ENCODE peak calls at places on chromosomes 16 and 17, in six cellular contexts. E is HepG2, I is A549, J is GM12878, R is SK-N-SH, T is H1. N is an unnamed sample.

GRCh38 chr16:14284930-14285541 is 213.9 kb downstream of the MRTFB start:
- DNase-seq in E (peak; percentile 65), I (peak; percentile 82), J (no peak), R (no peak), T (no peak), N (no peak)

GRCh38 chr17:36877001-36877400 is 60.3 kb upstream of the LHX1 start:
- DNase-seq in E (no peak), I (no peak), J (no peak), R (no peak), T (no peak), N (no peak)

GRCh38 chr16:79150128-79150527 is 450.4 kb downstream of the MAF start:
- DNase-seq in E (no peak), I (no peak), J (no peak), R (no peak), T (no peak), N (no peak)

GRCh38 chr16:72877374-72878028 is 170.4 kb downstream of the ZFHX3 start:
- DNase-seq in E (peak; percentile 99), I (peak; percentile 75), J (no peak), R (no peak), T (no peak), N (peak; percentile 88)

GRCh38 chr16:76577003-76577402 is 299.8 kb downstream of the CNTNAP4 start:
- DNase-seq in E (no peak), I (no peak), J (peak; percentile 61), R (no peak), T (no peak), N (no peak)

GRCh38 chr16:69830534-69831211 is 68.5 kb downstream of the WWP2 start:
- DNase-seq in E (peak; percentile 95), I (peak; percentile 50), J (no peak), R (no peak), T (no peak), N (peak; percentile 28)

GRCh38 chr16:65295527-65295926 is 173.7 kb upstream of the CDH11 start:
- DNase-seq in E (no peak), I (no peak), J (no peak), R (no peak), T (no peak), N (no peak)

GRCh38 chr16:77660311-77660710 is 62.0 kb upstream of the NUDT7 start:
- DNase-seq in E (peak; percentile 35), I (peak; percentile 36), J (no peak), R (peak; percentile 45), T (no peak), N (peak; percentile 52)

GRCh38 chr16:70437017-70437581 is 1.8 kb downstream of the ST3GAL2 start:
- DNase-seq in E (peak; percentile 57), I (no peak), J (no peak), R (peak; percentile 47), T (peak; percentile 70), N (peak; percentile 94)

GRCh38 chr16:23837553-23838308 is 1.9 kb downstream of the PRKCB start:
- DNase-seq in E (no peak), I (no peak), J (no peak), R (no peak), T (no peak), N (no peak)

GRCh38 chr17:59827721-59828477 is 64.8 kb downstream of the TUBD1 start:
- DNase-seq in E (no peak), I (peak; percentile 89), J (no peak), R (peak; percentile 47), T (no peak), N (no peak)

GRCh38 chr17:68353121-68353521 is 61.8 kb downstream of the ARSG start:
- DNase-seq in E (no peak), I (no peak), J (no peak), R (no peak), T (no peak), N (no peak)

GRCh38 chr16:4700380-4700996 is 7.1 kb downstream of the NUDT16L1 start:
- DNase-seq in E (no peak), I (no peak), J (no peak), R (no peak), T (no peak), N (no peak)

GRCh38 chr17:78899361-78900260 is 3.4 kb downstream of the CEP295NL start:
- DNase-seq in E (no peak), I (no peak), J (no peak), R (peak; percentile 62), T (no peak), N (no peak)

GRCh38 chr17:7250655-7251329 is 742 bp downstream of the CTDNEP1 start:
- DNase-seq in E (no peak), I (no peak), J (no peak), R (no peak), T (no peak), N (no peak)

GRCh38 chr17:7081341-7082062 is 1.5 kb upstream of the CLEC10A start:
- DNase-seq in E (no peak), I (no peak), J (no peak), R (no peak), T (no peak), N (no peak)

GRCh38 chr16:5706206-5706605 is 608.6 kb upstream of the EEF2KMT start:
- DNase-seq in E (no peak), I (no peak), J (no peak), R (no peak), T (no peak), N (no peak)

GRCh38 chr16:89723279-89724250 is 2.2 kb downstream of the ZNF276 start:
- DNase-seq in E (no peak), I (no peak), J (no peak), R (peak; percentile 54), T (no peak), N (peak; percentile 14)
- TF ChIP-seq RFX5 in E (no peak), I (no peak), J (no peak), R (no peak), T (no peak), N (no peak)

DNA sequence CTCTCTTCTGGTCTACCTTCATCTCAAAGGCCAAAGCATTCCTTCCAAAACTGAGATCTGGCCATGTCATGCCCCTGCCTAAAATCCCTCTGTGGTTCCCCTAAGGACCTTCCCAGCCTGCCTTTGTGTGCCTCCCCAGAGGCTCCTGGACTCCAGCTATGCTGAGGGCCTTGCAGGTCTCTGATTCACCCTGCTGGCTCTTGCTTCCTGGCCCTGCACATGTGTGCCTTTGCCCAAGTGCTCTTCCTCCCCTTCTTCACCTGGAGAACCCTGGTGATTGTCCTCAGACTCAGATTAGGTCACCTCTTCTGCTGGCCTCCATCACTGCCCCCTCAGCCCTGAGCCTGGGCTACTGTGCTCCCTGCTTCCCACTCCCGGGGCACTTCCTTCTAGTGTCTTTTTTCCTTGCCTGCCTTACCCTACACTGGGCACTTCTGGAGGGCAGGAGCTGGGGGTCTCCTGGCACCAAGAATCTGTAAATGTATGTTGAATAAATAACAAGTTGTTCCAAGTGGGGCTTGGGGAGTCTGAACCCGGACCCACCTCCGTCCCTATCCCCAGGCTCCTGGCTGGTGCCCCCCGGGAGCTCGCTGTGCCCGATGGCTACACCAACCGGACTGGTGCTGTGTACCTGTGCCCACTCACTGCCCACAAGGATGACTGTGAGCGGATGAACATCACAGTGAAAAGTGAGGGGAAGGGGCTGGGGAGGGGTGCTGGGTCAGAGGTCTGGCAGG is 7.8 kb downstream of the ITGA3 start:
- DNase-seq in E (no peak), I (peak; percentile 61), J (no peak), R (no peak), T (no peak), N (peak; percentile 52)
- TF ChIP-seq RFX5 in E (no peak), I (no peak), J (no peak), R (no peak), T (no peak), N (no peak)

DNA sequence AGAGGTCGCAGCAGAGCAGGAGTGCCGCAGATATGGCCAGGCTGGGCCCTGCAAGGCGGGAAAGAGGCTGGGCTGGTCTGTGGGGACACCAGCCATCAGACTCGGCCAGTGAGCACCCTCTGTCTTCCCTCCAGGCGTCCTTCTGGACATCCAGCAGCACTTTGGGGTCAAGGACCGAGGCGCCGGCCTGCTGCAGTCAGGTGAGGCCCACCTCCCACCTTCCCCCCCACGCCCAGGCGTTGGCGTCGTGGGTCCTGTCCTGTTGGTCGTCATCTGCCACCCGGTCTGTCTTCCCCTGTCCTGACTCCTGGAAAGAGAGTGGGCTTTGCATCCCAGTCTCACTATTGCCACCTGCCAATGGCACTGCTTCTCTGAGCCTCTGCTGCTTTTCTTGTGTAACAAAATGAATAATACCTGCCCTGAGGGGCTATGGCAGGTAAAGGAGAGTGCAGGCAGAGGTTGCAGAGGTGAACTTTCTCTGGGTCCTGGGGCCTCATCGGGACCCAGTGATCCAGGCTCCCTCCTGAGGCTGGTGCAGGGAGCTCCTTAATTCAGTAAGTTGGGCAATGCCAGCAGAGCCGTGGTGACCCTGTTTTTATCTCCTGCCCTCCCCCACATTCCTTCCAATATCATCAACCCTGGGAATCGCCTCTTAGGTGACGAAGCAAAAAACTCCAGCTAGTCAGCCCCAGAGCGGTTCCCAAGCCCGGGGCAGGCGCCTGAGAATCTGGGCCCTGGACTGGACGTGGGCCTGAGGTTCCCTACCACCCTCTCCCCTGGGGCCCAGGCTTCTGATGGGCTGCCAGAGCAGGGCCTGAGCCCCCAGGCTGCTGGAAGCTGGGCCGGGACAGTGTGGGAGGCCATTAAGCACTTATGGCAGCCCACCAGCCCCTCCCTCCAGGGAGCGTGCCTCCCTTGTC is 14.7 kb downstream of the SPNS2 start:
- DNase-seq in E (no peak), I (no peak), J (no peak), R (no peak), T (no peak), N (no peak)
- TF ChIP-seq RFX5 in E (no peak), I (no peak), J (no peak), R (no peak), T (no peak), N (no peak)

GRCh38 chr17:3529817-3530741 is 27.5 kb downstream of the TRPV3 start:
- DNase-seq in E (peak; percentile 87), I (no peak), J (no peak), R (no peak), T (no peak), N (no peak)
- TF ChIP-seq RFX5 in E (no peak), I (no peak), J (no peak), R (no peak), T (no peak), N (no peak)

DNA sequence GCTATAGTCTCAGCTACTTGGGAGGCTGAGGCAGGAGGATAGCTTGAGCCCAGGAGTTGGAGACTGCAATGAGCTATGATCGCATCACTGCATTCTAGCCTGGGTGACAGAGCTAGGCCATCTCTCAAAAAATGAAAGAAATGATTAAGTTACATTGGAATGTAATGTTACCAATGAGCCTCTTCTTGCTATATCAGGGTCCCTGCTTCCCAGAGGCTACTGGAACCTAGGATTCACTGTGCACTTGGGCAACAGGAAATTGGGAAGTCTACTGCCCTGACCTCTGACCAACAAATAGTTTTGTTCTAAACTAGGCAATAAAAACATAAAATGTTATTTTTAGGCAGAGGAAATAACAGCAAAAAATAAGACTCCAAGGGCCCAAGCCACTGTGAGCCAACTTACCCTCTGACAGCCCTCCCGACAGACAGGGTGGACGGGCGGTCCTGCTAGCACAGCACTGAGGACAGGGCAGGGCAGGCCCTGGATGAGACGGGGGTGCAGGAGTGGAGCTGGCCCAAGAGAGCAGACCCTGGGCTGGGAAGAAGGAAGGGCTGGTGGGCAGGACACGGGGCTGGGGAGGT is 27.5 kb downstream of the NSMCE1 start:
- DNase-seq in E (no peak), I (no peak), J (no peak), R (no peak), T (no peak), N (peak; percentile 80)
- TF ChIP-seq RFX5 in E (no peak), I (no peak), J (no peak), R (no peak), T (no peak), N (no peak)

GRCh38 chr16:85607796-85608514 is 5.2 kb upstream of the GSE1 start:
- DNase-seq in E (no peak), I (no peak), J (no peak), R (no peak), T (no peak), N (no peak)
- TF ChIP-seq RFX5 in E (no peak), I (no peak), J (no peak), R (no peak), T (no peak), N (no peak)